ENCODE peak calls at places on chromosome X, in ten cellular contexts. Q is neuronal stem cell, H is OCI-LY7, B is MM.1S, W is PC-9, A is fibroblast of lung, S is H7, I is NT2/D1, X is cardiac muscle cell, Z is PC-3. V is an unnamed sample. For H3K36me3, the result is how much of the 10 kb centered on the place peaks cover.

GRCh38 chrX:129193357-129193756 is 329.9 kb downstream of the SMARCA1 start:
- DNase-seq in Q (no peak), H (no peak), B (no peak), W (peak), A (no peak), S (no peak), I (no peak), X (no peak), Z (peak), V (no peak)

GRCh38 chrX:131783555-131784338 is 239.4 kb upstream of the STK26 start:
- DNase-seq in Q (no peak), H (no peak), B (peak), W (no peak), A (no peak), S (no peak), I (no peak), X (no peak), Z (peak), V (peak)

GRCh38 chrX:114127005-114127404 is 456.9 kb upstream of the HTR2C start:
- DNase-seq in Q (no peak), H (no peak), B (no peak), W (no peak), A (no peak), S (no peak), I (no peak), X (no peak), Z (no peak), V (no peak)

GRCh38 chrX:12352922-12353321 is 214.6 kb downstream of the FRMPD4 start:
- DNase-seq in Q (no peak), H (no peak), B (no peak), W (no peak), A (no peak), S (peak), I (no peak), X (no peak), Z (no peak), V (no peak)

GRCh38 chrX:19388741-19389140 is 45.0 kb downstream of the PDHA1 start:
- DNase-seq in Q (no peak), H (no peak), B (no peak), W (no peak), A (no peak), S (no peak), I (no peak), X (no peak), Z (no peak), V (no peak)

GRCh38 chrX:39816871-39817731 is 280.7 kb downstream of the BCOR start:
- DNase-seq in Q (no peak), H (no peak), B (no peak), W (no peak), A (peak), S (peak), I (peak), X (peak), Z (no peak), V (no peak)

GRCh38 chrX:28889691-28890090 is 302.4 kb downstream of the IL1RAPL1 start:
- DNase-seq in Q (no peak), H (no peak), B (no peak), W (no peak), A (no peak), S (no peak), I (no peak), X (no peak), Z (no peak), V (no peak)

GRCh38 chrX:50614460-50614859 is 143.8 kb upstream of the DGKK start:
- DNase-seq in Q (no peak), H (no peak), B (no peak), W (no peak), A (no peak), S (no peak), I (no peak), X (no peak), Z (no peak), V (no peak)

GRCh38 chrX:121013897-121014455 is 28.4 kb upstream of the CT47A1 start:
- DNase-seq in Q (no peak), H (no peak), B (no peak), W (no peak), A (no peak), S (no peak), I (no peak), X (no peak), Z (no peak), V (no peak)

GRCh38 chrX:1210844-1211243 is 1.6 kb downstream of the CRLF2 start:
- DNase-seq in Q (no peak), H (no peak), B (no peak), W (no peak), A (no peak), S (no peak), I (no peak), X (no peak), Z (no peak), V (no peak)

GRCh38 chrX:150544222-150544787 is 24.1 kb upstream of the MTM1 start:
- DNase-seq in Q (no peak), H (peak), B (peak), W (no peak), A (peak), S (peak), I (no peak), X (peak), Z (peak), V (no peak)

GRCh38 chrX:148933881-148934280 is 433.5 kb downstream of the AFF2 start:
- DNase-seq in Q (no peak), H (no peak), B (no peak), W (no peak), A (no peak), S (no peak), I (no peak), X (no peak), Z (no peak), V (no peak)

GRCh38 chrX:73817381-73818199 is 254.6 kb downstream of the CHIC1 start:
- DNase-seq in Q (no peak), H (no peak), B (no peak), W (no peak), A (no peak), S (no peak), I (no peak), X (no peak), Z (peak), V (no peak)

GRCh38 chrX:54786972-54787371 is 11.1 kb downstream of the ITIH6 start:
- DNase-seq in Q (no peak), H (peak), B (peak), W (peak), A (no peak), S (peak), I (no peak), X (no peak), Z (peak), V (peak)

GRCh38 chrX:150049647-150050046 is 111.4 kb upstream of the EOLA2 start:
- DNase-seq in Q (no peak), H (no peak), B (no peak), W (no peak), A (peak), S (no peak), I (no peak), X (peak), Z (no peak), V (no peak)

GRCh38 chrX:56728752-56729151 is 291 bp upstream of the NBDY start:
- DNase-seq in Q (no peak), H (peak), B (peak), W (peak), A (peak), S (no peak), I (no peak), X (peak), Z (peak), V (no peak)

GRCh38 chrX:7077910-7078245 is 69.6 kb upstream of the STS start:
- DNase-seq in Q (no peak), H (no peak), B (no peak), W (no peak), A (no peak), S (no peak), I (no peak), X (no peak), Z (no peak), V (no peak)

GRCh38 chrX:15056044-15056443 is 182.8 kb downstream of the MOSPD2 start:
- DNase-seq in Q (no peak), H (no peak), B (no peak), W (no peak), A (no peak), S (no peak), I (no peak), X (no peak), Z (peak), V (no peak)

GRCh38 chrX:39491548-39492297 is 606.0 kb downstream of the BCOR start:
- DNase-seq in Q (no peak), H (peak), B (peak), W (no peak), A (no peak), S (peak), I (no peak), X (no peak), Z (no peak), V (no peak)

GRCh38 chrX:37380920-37381319 is 31.8 kb downstream of the PRRG1 start:
- DNase-seq in Q (no peak), H (no peak), B (no peak), W (peak), A (peak), S (no peak), I (no peak), X (peak), Z (peak), V (no peak)

GRCh38 chrX:19758536-19758935 is 128.9 kb downstream of the SH3KBP1 start:
- DNase-seq in Q (no peak), H (peak), B (no peak), W (no peak), A (no peak), S (no peak), I (no peak), X (no peak), Z (peak), V (no peak)

GRCh38 chrX:1323315-1323714 is 13.3 kb upstream of the IL3RA start:
- DNase-seq in Q (peak), H (peak), B (peak), W (peak), A (no peak), S (peak), I (peak), X (no peak), Z (peak), V (peak)

GRCh38 chrX:46459603-46460002 is 85.6 kb downstream of the ZNF674 start:
- DNase-seq in Q (no peak), H (no peak), B (no peak), W (no peak), A (no peak), S (no peak), I (no peak), X (no peak), Z (no peak), V (no peak)

GRCh38 chrX:49079489-49080428 is at the start of gene WDR45:
- DNase-seq in Q (peak), H (peak), B (peak), W (peak), A (peak), S (peak), I (peak), X (peak), Z (peak), V (peak)

GRCh38 chrX:101348452-101349222 is at the start of gene TIMM8A:
- DNase-seq in Q (peak), H (peak), B (peak), W (peak), A (peak), S (peak), I (peak), X (peak), Z (peak), V (peak)

GRCh38 chrX:47311857-47312774 is 58.3 kb upstream of the ZNF157 start:
- DNase-seq in Q (no peak), H (peak), B (no peak), W (peak), A (peak), S (peak), I (no peak), X (peak), Z (peak), V (peak)

GRCh38 chrX:154732421-154733071 is 18.3 kb downstream of the GAB3 start:
- DNase-seq in Q (no peak), H (no peak), B (no peak), W (no peak), A (no peak), S (no peak), I (no peak), X (peak), Z (peak), V (no peak)

GRCh38 chrX:56787734-56788152 is 58.7 kb downstream of the NBDY start:
- DNase-seq in Q (no peak), H (no peak), B (no peak), W (no peak), A (no peak), S (no peak), I (no peak), X (no peak), Z (no peak), V (no peak)

GRCh38 chrX:12770440-12770839 is 20.8 kb upstream of the PRPS2 start:
- DNase-seq in Q (no peak), H (peak), B (peak), W (no peak), A (peak), S (no peak), I (no peak), X (peak), Z (peak), V (no peak)

GRCh38 chrX:16839852-16840460 is 30.2 kb downstream of the RBBP7 start:
- DNase-seq in Q (no peak), H (no peak), B (no peak), W (no peak), A (peak), S (peak), I (peak), X (peak), Z (peak), V (no peak)
- H3K36me3 ChIP-seq in Q (under half), H (half or more), B (under half), W (under half), A (under half), S (under half), I (half or more), X (under half), Z (half or more), V (half or more)

GRCh38 chrX:140091276-140091886 is 126.1 kb upstream of the CXorf66 start:
- DNase-seq in Q (peak), H (no peak), B (no peak), W (no peak), A (no peak), S (peak), I (no peak), X (peak), Z (no peak), V (peak)

GRCh38 chrX:140090800-140091275 is 125.5 kb upstream of the CXorf66 start:
- DNase-seq in Q (no peak), H (no peak), B (no peak), W (no peak), A (no peak), S (no peak), I (no peak), X (no peak), Z (no peak), V (no peak)

GRCh38 chrX:140088438-140088837 is 123.1 kb upstream of the CXorf66 start:
- DNase-seq in Q (no peak), H (no peak), B (no peak), W (no peak), A (no peak), S (no peak), I (no peak), X (no peak), Z (no peak), V (no peak)

GRCh38 chrX:140087865-140088264 is 122.5 kb upstream of the CXorf66 start:
- DNase-seq in Q (no peak), H (no peak), B (no peak), W (no peak), A (no peak), S (no peak), I (no peak), X (no peak), Z (no peak), V (no peak)

DNA sequence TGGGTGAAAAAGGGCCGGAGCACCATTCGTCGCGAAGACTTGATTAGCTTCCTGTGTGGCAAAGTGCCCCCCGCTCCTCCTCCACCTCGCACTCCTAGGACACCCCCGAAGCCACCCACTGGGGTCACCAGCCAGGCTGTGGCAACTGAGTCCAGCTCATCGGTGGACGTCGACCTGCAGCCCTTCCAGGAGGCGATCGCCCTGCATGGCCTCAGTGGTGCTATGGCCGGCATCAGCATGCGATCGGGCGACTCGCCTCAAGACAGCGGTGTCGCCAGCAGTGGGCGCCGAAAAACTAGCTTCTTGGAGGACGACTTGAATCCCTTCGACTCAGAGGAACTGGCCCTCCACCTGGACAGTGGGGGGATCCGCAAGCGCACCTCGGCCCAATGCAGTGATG is 126.8 kb upstream of the CXorf66 start:
- DNase-seq in Q (no peak), H (no peak), B (no peak), W (no peak), A (no peak), S (no peak), I (no peak), X (no peak), Z (no peak), V (no peak)
- H3K4me3 ChIP-seq in Q (no peak), H (no peak), B (no peak), W (no peak), A (no peak), S (peak), I (peak), X (no peak), Z (no peak), V (no peak)

GRCh38 chrX:33357606-33358005 is 146.3 kb upstream of the DMD start:
- DNase-seq in Q (no peak), H (no peak), B (no peak), W (no peak), A (no peak), S (no peak), I (no peak), X (no peak), Z (no peak), V (no peak)
- H3K36me3 ChIP-seq in Q (under half), H (under half), B (under half), W (under half), A (under half), S (under half), I (under half), X (under half), Z (under half), V (under half)

GRCh38 chrX:87337267-87337666 is 180.3 kb upstream of the KLHL4 start:
- DNase-seq in Q (no peak), H (no peak), B (no peak), W (no peak), A (no peak), S (no peak), I (no peak), X (peak), Z (no peak), V (no peak)
- H3K4me3 ChIP-seq in Q (no peak), H (no peak), B (no peak), W (no peak), A (no peak), S (no peak), I (no peak), X (no peak), Z (no peak), V (no peak)

DNA sequence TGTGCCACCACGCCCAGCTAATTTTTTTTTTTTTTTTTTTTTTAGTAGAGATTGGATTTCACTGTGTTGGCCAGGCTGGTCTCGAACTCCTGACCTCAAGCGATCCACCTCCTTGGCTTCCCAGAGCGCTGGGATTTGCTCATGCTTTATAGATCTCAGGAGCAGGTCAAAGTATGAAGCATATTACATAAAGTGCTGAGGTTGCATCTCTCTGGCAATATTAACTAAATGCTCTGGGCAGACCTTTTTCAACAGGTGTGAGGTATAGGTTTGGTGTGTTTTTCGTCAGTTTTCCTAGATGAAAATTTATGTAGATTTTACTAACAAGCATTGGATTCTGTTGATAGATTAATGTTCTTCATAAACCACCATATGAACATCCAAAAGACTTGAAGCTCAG is 19.3 kb upstream of the GCNA start:
- DNase-seq in Q (no peak), H (no peak), B (no peak), W (no peak), A (no peak), S (no peak), I (no peak), X (no peak), Z (no peak), V (no peak)
- H3K36me3 ChIP-seq in Q (under half), H (half or more), B (under half), W (under half), A (under half), S (under half), I (half or more), X (under half), Z (half or more), V (under half)

GRCh38 chrX:138709886-138710285 is 1.6 kb downstream of the FGF13 start:
- DNase-seq in Q (peak), H (no peak), B (no peak), W (no peak), A (no peak), S (peak), I (no peak), X (no peak), Z (no peak), V (no peak)
- H3K4me3 ChIP-seq in Q (peak), H (no peak), B (no peak), W (no peak), A (no peak), S (peak), I (peak), X (peak), Z (no peak), V (peak)